ENCODE peak calls at places on chromosomes 3 and 15, in six cellular contexts. One of them, this sample, is unnamed. For H3K4me1, the result is how much of the 10 kb centered on the place peaks cover.

GRCh38 chr3:140342668-140343067 is 335.2 kb upstream of the TRIM42 start:
- DNase-seq in psoas muscle: no peak
- DNase-seq in colonic mucosa: no peak
- DNase-seq in transverse colon: no peak
- DNase-seq in stomach: no peak
- DNase-seq in heart left ventricle: no peak
- DNase-seq in this sample: no peak

GRCh38 chr3:45864760-45865567 is 21.4 kb upstream of the CCR9 start:
- DNase-seq in psoas muscle: no peak
- DNase-seq in colonic mucosa: no peak
- DNase-seq in transverse colon: no peak
- DNase-seq in stomach: no peak
- DNase-seq in heart left ventricle: no peak
- DNase-seq in this sample: no peak

GRCh38 chr3:142656595-142656994 is 60.4 kb downstream of the PLS1 start:
- DNase-seq in psoas muscle: no peak
- DNase-seq in colonic mucosa: no peak
- DNase-seq in transverse colon: no peak
- DNase-seq in stomach: no peak
- DNase-seq in heart left ventricle: no peak
- DNase-seq in this sample: no peak

GRCh38 chr15:98382139-98382538 is 266.2 kb upstream of the IGF1R start:
- DNase-seq in psoas muscle: no peak
- DNase-seq in colonic mucosa: no peak
- DNase-seq in transverse colon: no peak
- DNase-seq in stomach: no peak
- DNase-seq in heart left ventricle: no peak
- DNase-seq in this sample: no peak

GRCh38 chr3:40765884-40766283 is 241.1 kb downstream of the ZNF621 start:
- DNase-seq in psoas muscle: no peak
- DNase-seq in colonic mucosa: no peak
- DNase-seq in transverse colon: no peak
- DNase-seq in stomach: no peak
- DNase-seq in heart left ventricle: no peak
- DNase-seq in this sample: no peak

GRCh38 chr3:188205992-188206416 is 52.0 kb downstream of the LPP start:
- DNase-seq in psoas muscle: no peak
- DNase-seq in colonic mucosa: peak
- DNase-seq in transverse colon: peak
- DNase-seq in stomach: no peak
- DNase-seq in heart left ventricle: no peak
- DNase-seq in this sample: no peak

GRCh38 chr15:31300208-31300661 is 26.4 kb upstream of the KLF13 start:
- DNase-seq in psoas muscle: peak
- DNase-seq in colonic mucosa: no peak
- DNase-seq in transverse colon: no peak
- DNase-seq in stomach: no peak
- DNase-seq in heart left ventricle: peak
- DNase-seq in this sample: peak

GRCh38 chr15:43215961-43216360 is 4.9 kb downstream of the EPB42 start:
- DNase-seq in psoas muscle: no peak
- DNase-seq in colonic mucosa: no peak
- DNase-seq in transverse colon: no peak
- DNase-seq in stomach: no peak
- DNase-seq in heart left ventricle: no peak
- DNase-seq in this sample: no peak

GRCh38 chr3:32972482-32973146 is 21.2 kb downstream of the CCR4 start:
- DNase-seq in psoas muscle: no peak
- DNase-seq in colonic mucosa: no peak
- DNase-seq in transverse colon: no peak
- DNase-seq in stomach: no peak
- DNase-seq in heart left ventricle: no peak
- DNase-seq in this sample: no peak

GRCh38 chr3:13574798-13575451 is 26.0 kb downstream of the FBLN2 start:
- DNase-seq in psoas muscle: peak
- DNase-seq in colonic mucosa: no peak
- DNase-seq in transverse colon: no peak
- DNase-seq in stomach: no peak
- DNase-seq in heart left ventricle: no peak
- DNase-seq in this sample: no peak

GRCh38 chr15:101642361-101642760 is 9.8 kb downstream of the TM2D3 start:
- DNase-seq in psoas muscle: no peak
- DNase-seq in colonic mucosa: no peak
- DNase-seq in transverse colon: no peak
- DNase-seq in stomach: no peak
- DNase-seq in heart left ventricle: no peak
- DNase-seq in this sample: no peak

GRCh38 chr15:23606226-23606625 is 40.8 kb downstream of the MKRN3 start:
- DNase-seq in psoas muscle: no peak
- DNase-seq in colonic mucosa: no peak
- DNase-seq in transverse colon: no peak
- DNase-seq in stomach: no peak
- DNase-seq in heart left ventricle: no peak
- DNase-seq in this sample: no peak

GRCh38 chr3:138203938-138204337 is 16.8 kb downstream of the ARMC8 start:
- DNase-seq in psoas muscle: no peak
- DNase-seq in colonic mucosa: no peak
- DNase-seq in transverse colon: no peak
- DNase-seq in stomach: no peak
- DNase-seq in heart left ventricle: no peak
- DNase-seq in this sample: no peak

GRCh38 chr15:57215371-57215770 is 160.9 kb upstream of the CGNL1 start:
- DNase-seq in psoas muscle: no peak
- DNase-seq in colonic mucosa: no peak
- DNase-seq in transverse colon: no peak
- DNase-seq in stomach: no peak
- DNase-seq in heart left ventricle: no peak
- DNase-seq in this sample: no peak

GRCh38 chr15:84082739-84083138 is 152.8 kb upstream of the GOLGA6L4 start:
- DNase-seq in psoas muscle: no peak
- DNase-seq in colonic mucosa: no peak
- DNase-seq in transverse colon: no peak
- DNase-seq in stomach: no peak
- DNase-seq in heart left ventricle: no peak
- DNase-seq in this sample: no peak

GRCh38 chr15:62847900-62848489 is 194.6 kb upstream of the TPM1 start:
- DNase-seq in psoas muscle: peak
- DNase-seq in colonic mucosa: peak
- DNase-seq in transverse colon: peak
- DNase-seq in stomach: peak
- DNase-seq in heart left ventricle: peak
- DNase-seq in this sample: peak

GRCh38 chr3:140004271-140004670 is 69.3 kb downstream of the CLSTN2 start:
- DNase-seq in psoas muscle: no peak
- DNase-seq in colonic mucosa: no peak
- DNase-seq in transverse colon: no peak
- DNase-seq in stomach: no peak
- DNase-seq in heart left ventricle: no peak
- DNase-seq in this sample: no peak

GRCh38 chr3:180250172-180250571 is 213.4 kb upstream of the PEX5L start:
- DNase-seq in psoas muscle: no peak
- DNase-seq in colonic mucosa: no peak
- DNase-seq in transverse colon: no peak
- DNase-seq in stomach: no peak
- DNase-seq in heart left ventricle: no peak
- DNase-seq in this sample: no peak

GRCh38 chr15:52114256-52114655 is 1.7 kb upstream of the BCL2L10 start:
- DNase-seq in psoas muscle: no peak
- DNase-seq in colonic mucosa: no peak
- DNase-seq in transverse colon: no peak
- DNase-seq in stomach: no peak
- DNase-seq in heart left ventricle: no peak
- DNase-seq in this sample: no peak

GRCh38 chr3:59127071-59127470 is 77.2 kb upstream of the CFAP20DC start:
- DNase-seq in psoas muscle: no peak
- DNase-seq in colonic mucosa: no peak
- DNase-seq in transverse colon: no peak
- DNase-seq in stomach: no peak
- DNase-seq in heart left ventricle: no peak
- DNase-seq in this sample: no peak

GRCh38 chr3:172709776-172710708 is 825 bp downstream of the NCEH1 start:
- DNase-seq in psoas muscle: peak
- DNase-seq in colonic mucosa: peak
- DNase-seq in transverse colon: peak
- DNase-seq in stomach: peak
- DNase-seq in heart left ventricle: peak
- DNase-seq in this sample: peak

DNA sequence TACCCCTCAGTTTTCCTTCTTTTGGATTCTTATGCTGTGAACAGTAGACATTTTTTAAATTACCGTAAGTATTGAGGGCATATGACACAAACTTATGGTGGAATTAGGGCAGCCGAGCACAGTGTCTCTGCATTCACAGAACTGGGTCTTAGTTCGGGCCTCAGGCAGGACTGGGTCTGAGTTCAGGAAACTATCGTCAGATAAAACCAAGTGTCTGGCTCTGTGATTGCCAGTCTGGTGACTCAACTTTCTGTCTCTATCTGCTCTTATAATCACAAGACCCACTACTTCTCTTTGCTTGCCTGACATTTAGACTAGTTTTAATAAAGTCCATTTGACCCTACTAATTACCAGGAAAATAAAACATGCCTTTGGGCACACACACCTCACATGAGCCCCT is 146.2 kb downstream of the LMLN start:
- DNase-seq in psoas muscle: no peak
- DNase-seq in colonic mucosa: no peak
- DNase-seq in transverse colon: no peak
- DNase-seq in stomach: no peak
- DNase-seq in heart left ventricle: no peak
- DNase-seq in this sample: no peak
- H3K4me3 ChIP-seq in psoas muscle: no peak
- H3K4me3 ChIP-seq in colonic mucosa: no peak
- H3K4me3 ChIP-seq in transverse colon: no peak
- H3K4me3 ChIP-seq in stomach: no peak
- H3K4me3 ChIP-seq in heart left ventricle: no peak
- H3K4me3 ChIP-seq in this sample: no peak

GRCh38 chr15:89089316-89090230 is 1.3 kb downstream of the ABHD2 start:
- DNase-seq in psoas muscle: no peak
- DNase-seq in colonic mucosa: no peak
- DNase-seq in transverse colon: no peak
- DNase-seq in stomach: no peak
- DNase-seq in heart left ventricle: no peak
- DNase-seq in this sample: no peak
- H3K4me1 ChIP-seq in psoas muscle: half or more
- H3K4me1 ChIP-seq in colonic mucosa: under half
- H3K4me1 ChIP-seq in transverse colon: half or more
- H3K4me1 ChIP-seq in stomach: under half
- H3K4me1 ChIP-seq in heart left ventricle: half or more
- H3K4me1 ChIP-seq in this sample: under half

GRCh38 chr15:39667382-39668127 is 86.7 kb downstream of the THBS1 start:
- DNase-seq in psoas muscle: no peak
- DNase-seq in colonic mucosa: no peak
- DNase-seq in transverse colon: no peak
- DNase-seq in stomach: no peak
- DNase-seq in heart left ventricle: no peak
- DNase-seq in this sample: no peak
- H3K27ac ChIP-seq in psoas muscle: no peak
- H3K27ac ChIP-seq in colonic mucosa: no peak
- H3K27ac ChIP-seq in transverse colon: no peak
- H3K27ac ChIP-seq in stomach: no peak
- H3K27ac ChIP-seq in heart left ventricle: no peak
- H3K27ac ChIP-seq in this sample: no peak

GRCh38 chr3:124887996-124888298 is 782 bp upstream of the ITGB5 start:
- DNase-seq in psoas muscle: no peak
- DNase-seq in colonic mucosa: no peak
- DNase-seq in transverse colon: no peak
- DNase-seq in stomach: no peak
- DNase-seq in heart left ventricle: no peak
- DNase-seq in this sample: no peak
- H3K4me3 ChIP-seq in psoas muscle: peak
- H3K4me3 ChIP-seq in colonic mucosa: peak
- H3K4me3 ChIP-seq in transverse colon: peak
- H3K4me3 ChIP-seq in stomach: peak
- H3K4me3 ChIP-seq in heart left ventricle: no peak
- H3K4me3 ChIP-seq in this sample: no peak

GRCh38 chr3:134312873-134313838 is 61.1 kb downstream of the AMOTL2 start:
- DNase-seq in psoas muscle: peak
- DNase-seq in colonic mucosa: peak
- DNase-seq in transverse colon: peak
- DNase-seq in stomach: peak
- DNase-seq in heart left ventricle: peak
- DNase-seq in this sample: peak

GRCh38 chr3:134312072-134312872 is 61.6 kb upstream of the RYK start:
- DNase-seq in psoas muscle: peak
- DNase-seq in colonic mucosa: peak
- DNase-seq in transverse colon: no peak
- DNase-seq in stomach: peak
- DNase-seq in heart left ventricle: peak
- DNase-seq in this sample: peak

GRCh38 chr3:134314588-134315285 is 59.5 kb downstream of the AMOTL2 start:
- DNase-seq in psoas muscle: no peak
- DNase-seq in colonic mucosa: no peak
- DNase-seq in transverse colon: no peak
- DNase-seq in stomach: no peak
- DNase-seq in heart left ventricle: peak
- DNase-seq in this sample: no peak

GRCh38 chr3:134315286-134316106 is 58.8 kb downstream of the AMOTL2 start:
- DNase-seq in psoas muscle: peak
- DNase-seq in colonic mucosa: peak
- DNase-seq in transverse colon: peak
- DNase-seq in stomach: no peak
- DNase-seq in heart left ventricle: peak
- DNase-seq in this sample: no peak

GRCh38 chr3:134313839-134314587 is 60.2 kb downstream of the AMOTL2 start:
- DNase-seq in psoas muscle: no peak
- DNase-seq in colonic mucosa: no peak
- DNase-seq in transverse colon: no peak
- DNase-seq in stomach: no peak
- DNase-seq in heart left ventricle: no peak
- DNase-seq in this sample: no peak
- H3K4me1 ChIP-seq in psoas muscle: under half
- H3K4me1 ChIP-seq in colonic mucosa: under half
- H3K4me1 ChIP-seq in transverse colon: half or more
- H3K4me1 ChIP-seq in stomach: half or more
- H3K4me1 ChIP-seq in heart left ventricle: under half
- H3K4me1 ChIP-seq in this sample: under half

GRCh38 chr15:70558406-70559222 is 204.7 kb downstream of the UACA start:
- DNase-seq in psoas muscle: no peak
- DNase-seq in colonic mucosa: no peak
- DNase-seq in transverse colon: no peak
- DNase-seq in stomach: no peak
- DNase-seq in heart left ventricle: no peak
- DNase-seq in this sample: no peak

GRCh38 chr15:70556804-70557203 is 206.6 kb downstream of the UACA start:
- DNase-seq in psoas muscle: no peak
- DNase-seq in colonic mucosa: no peak
- DNase-seq in transverse colon: no peak
- DNase-seq in stomach: no peak
- DNase-seq in heart left ventricle: no peak
- DNase-seq in this sample: no peak

GRCh38 chr15:70556376-70556775 is 207.0 kb downstream of the UACA start:
- DNase-seq in psoas muscle: no peak
- DNase-seq in colonic mucosa: no peak
- DNase-seq in transverse colon: no peak
- DNase-seq in stomach: peak
- DNase-seq in heart left ventricle: no peak
- DNase-seq in this sample: no peak

GRCh38 chr15:70557506-70558258 is 205.7 kb downstream of the UACA start:
- DNase-seq in psoas muscle: peak
- DNase-seq in colonic mucosa: no peak
- DNase-seq in transverse colon: no peak
- DNase-seq in stomach: peak
- DNase-seq in heart left ventricle: no peak
- DNase-seq in this sample: no peak

GRCh38 chr15:70555713-70556112 is 207.6 kb downstream of the UACA start:
- DNase-seq in psoas muscle: no peak
- DNase-seq in colonic mucosa: no peak
- DNase-seq in transverse colon: no peak
- DNase-seq in stomach: peak
- DNase-seq in heart left ventricle: no peak
- DNase-seq in this sample: no peak
- H3K27ac ChIP-seq in psoas muscle: no peak
- H3K27ac ChIP-seq in colonic mucosa: no peak
- H3K27ac ChIP-seq in transverse colon: no peak
- H3K27ac ChIP-seq in stomach: no peak
- H3K27ac ChIP-seq in heart left ventricle: no peak
- H3K27ac ChIP-seq in this sample: no peak

This sample was measured in lung.